ENCODE peak calls at places on chromosomes 11 and 22, in five cellular contexts. D, E, A, K and Y are unnamed samples.

GRCh38 chr11:39374963-39375698 is 2084.3 kb downstream of the LRRC4C start:
- DNase-seq in K (peak; percentile 16), A (no peak), D (no peak), E (no peak), Y (no peak)

GRCh38 chr11:70098936-70099335 is 20.8 kb downstream of the ANO1 start:
- DNase-seq in K (no peak), E (no peak), D (no peak), A (no peak), Y (no peak)

GRCh38 chr11:6389921-6390717 is at the start of gene SMPD1:
- DNase-seq in E (peak; percentile 95), D (peak; percentile 95), K (peak; percentile 91), A (peak; percentile 94), Y (peak; percentile 96)

GRCh38 chr11:59173964-59174663 is 2.2 kb downstream of the DTX4 start:
- DNase-seq in K (peak; percentile 82), A (peak; percentile 92), D (no peak), E (no peak), Y (peak; percentile 80)

GRCh38 chr11:85182437-85183109 is 444.6 kb downstream of the DLG2 start:
- DNase-seq in K (no peak), D (no peak), E (no peak), A (no peak), Y (no peak)

GRCh38 chr11:91158901-91159537 is 936.2 kb upstream of the CHORDC1 start:
- DNase-seq in D (no peak), K (peak; percentile 18), E (no peak), A (no peak), Y (no peak)

GRCh38 chr22:38267086-38267485 is 5.7 kb downstream of the TMEM184B start:
- DNase-seq in A (no peak), E (peak; percentile 47), K (no peak), D (no peak), Y (no peak)

GRCh38 chr11:125062931-125063428 is at the start of gene SLC37A2:
- DNase-seq in D (peak; percentile 67), A (peak; percentile 40), K (peak; percentile 61), E (peak; percentile 70), Y (peak; percentile 75)

GRCh38 chr11:56700242-56700918 is 1.5 kb downstream of the OR9G1 start:
- DNase-seq in D (no peak), K (no peak), A (no peak), E (no peak), Y (no peak)

GRCh38 chr11:125956371-125956770 is 10.5 kb downstream of the VSIG10L2 start:
- DNase-seq in E (peak; percentile 61), K (no peak), A (no peak), D (peak; percentile 75), Y (no peak)

GRCh38 chr11:2388431-2389024 is 11.4 kb downstream of the CD81 start:
- DNase-seq in A (no peak), D (no peak), K (no peak), E (no peak), Y (no peak)

GRCh38 chr11:36793542-36793926 is 195.5 kb upstream of the RAG2 start:
- DNase-seq in D (no peak), E (no peak), K (no peak), A (no peak), Y (no peak)

GRCh38 chr11:65291613-65292012 is 23.1 kb upstream of the CDC42EP2 start:
- DNase-seq in K (no peak), E (no peak), A (no peak), D (no peak), Y (no peak)

GRCh38 chr11:66183581-66184048 is 84.8 kb upstream of the RAB1B start:
- DNase-seq in E (no peak), D (no peak), K (no peak), A (no peak), Y (no peak)

GRCh38 chr22:42931421-42932196 is 74.5 kb upstream of the ARFGAP3 start:
- DNase-seq in K (no peak), D (no peak), A (no peak), E (no peak), Y (no peak)

GRCh38 chr22:41524809-41525449 is 19.3 kb downstream of the POLR3H start:
- DNase-seq in A (peak; percentile 38), K (no peak), E (no peak), D (no peak), Y (no peak)

GRCh38 chr11:119376197-119376847 is 5.2 kb downstream of the USP2 start:
- DNase-seq in K (no peak), A (no peak), D (no peak), E (peak; percentile 62), Y (peak; percentile 85)

GRCh38 chr11:27524155-27524554 is 17.6 kb upstream of the LIN7C start:
- DNase-seq in D (no peak), A (no peak), K (peak; percentile 13), E (no peak), Y (no peak)

GRCh38 chr11:69630009-69630870 is 10.7 kb upstream of the CCND1 start:
- DNase-seq in K (no peak), D (no peak), A (no peak), E (no peak), Y (no peak)

GRCh38 chr11:46916669-46917108 is 1.7 kb downstream of the LRP4 start:
- DNase-seq in E (peak; percentile 70), D (peak; percentile 48), K (peak; percentile 96), A (peak; percentile 62), Y (peak; percentile 60)

GRCh38 chr11:126348806-126349582 is 6.5 kb upstream of the ST3GAL4 start:
- DNase-seq in D (no peak), E (peak; percentile 66), A (no peak), K (no peak), Y (no peak)

GRCh38 chr11:117375960-117376359 is 48.3 kb downstream of the CEP164 start:
- DNase-seq in D (no peak), E (no peak), K (no peak), A (no peak), Y (no peak)

GRCh38 chr22:26800858-26801257 is 143.5 kb downstream of the MIAT start:
- DNase-seq in K (no peak), D (no peak), E (no peak), A (no peak), Y (no peak)

GRCh38 chr11:76799061-76799804 is 16.1 kb downstream of the TSKU start:
- DNase-seq in K (peak; percentile 85), D (peak; percentile 85), A (peak; percentile 88), E (peak; percentile 91), Y (peak; percentile 88)

DNA sequence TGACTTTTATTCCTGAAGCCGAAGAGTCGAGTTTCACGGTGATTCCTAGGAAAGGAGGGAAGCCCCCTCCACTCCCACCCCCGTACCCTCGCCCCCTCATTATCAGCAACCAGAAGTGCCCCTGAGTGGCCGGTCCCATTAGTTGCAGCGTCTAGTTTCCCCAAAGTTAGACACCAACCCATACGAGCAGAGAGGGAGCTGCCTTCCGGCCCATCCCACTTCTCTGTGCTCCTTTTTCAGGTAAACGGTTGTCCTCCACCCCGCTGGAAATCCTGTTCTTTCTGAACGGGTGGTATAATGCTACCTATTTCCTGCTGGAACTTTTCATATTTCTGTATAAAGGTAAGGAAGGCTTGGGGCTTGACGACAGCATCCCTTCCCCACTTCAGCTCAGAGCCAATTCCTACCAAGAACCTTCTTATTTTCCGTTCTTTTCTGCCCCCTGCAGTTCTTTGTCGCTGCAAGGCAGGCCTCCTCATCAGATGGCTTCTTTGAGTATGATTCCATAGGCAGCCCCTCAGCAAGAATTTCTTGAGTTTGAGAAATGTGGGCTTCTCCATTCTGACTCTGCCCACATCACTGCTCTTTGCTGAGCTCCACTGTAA is 706 bp downstream of the TMEM216 start:
- DNase-seq in A (peak; percentile 34), K (peak; percentile 46), E (no peak), D (no peak), Y (no peak)
- TF ChIP-seq CTCF in A (no peak), K (peak; percentile 23), E (no peak), D (no peak), Y (no peak)

GRCh38 chr22:29523761-29524160 is 29.8 kb downstream of the THOC5 start:
- DNase-seq in D (no peak), A (no peak), K (no peak), E (no peak), Y (no peak)

GRCh38 chr22:29528144-29528543 is 25.4 kb downstream of the THOC5 start:
- DNase-seq in K (no peak), D (no peak), E (no peak), A (no peak), Y (no peak)

GRCh38 chr22:29521526-29521925 is 32.0 kb downstream of the THOC5 start:
- DNase-seq in D (no peak), E (no peak), A (no peak), K (no peak), Y (no peak)

GRCh38 chr22:29520851-29521250 is 32.7 kb downstream of the THOC5 start:
- DNase-seq in D (no peak), E (no peak), K (no peak), A (no peak), Y (no peak)

DNA sequence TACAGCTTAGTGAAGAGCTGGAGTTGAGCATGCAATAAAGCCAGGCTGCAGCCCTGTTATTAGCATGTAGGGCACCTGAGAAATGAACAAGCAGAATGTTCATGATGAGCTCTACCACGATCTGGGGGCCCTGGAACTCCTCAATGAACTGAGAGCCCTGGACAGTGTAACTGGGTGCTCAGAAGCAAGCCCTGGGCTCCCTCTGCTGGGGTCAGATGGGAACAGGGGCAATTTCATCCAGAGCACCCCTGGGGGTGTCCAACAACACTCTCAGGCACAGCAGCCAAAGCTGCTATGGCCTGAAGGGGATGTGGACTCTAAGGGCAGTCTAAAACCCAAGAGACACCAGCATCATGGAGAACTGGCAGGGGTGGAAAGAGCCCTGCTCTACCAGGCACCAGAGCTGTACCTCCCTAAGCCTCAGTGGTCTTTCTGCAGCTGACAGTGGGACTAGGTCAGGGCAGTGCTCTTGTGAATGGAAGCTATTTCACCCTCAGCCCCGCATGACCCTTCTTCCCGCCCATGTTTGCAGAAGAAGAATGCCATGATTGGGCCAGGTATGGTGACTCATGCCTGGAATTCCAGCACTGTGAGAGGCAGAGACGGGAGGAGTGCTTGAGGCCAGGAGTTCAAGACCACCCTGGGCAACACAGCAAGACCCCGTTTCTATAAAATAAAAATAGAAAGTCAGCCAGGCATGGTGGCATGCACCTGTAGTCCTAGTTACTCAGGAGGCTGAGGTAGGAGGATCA is 28.9 kb downstream of the THOC5 start:
- DNase-seq in A (peak; percentile 26), E (peak; percentile 26), D (no peak), K (peak; percentile 12), Y (peak; percentile 34)
- TF ChIP-seq CTCF in A (peak; percentile 51), E (peak; percentile 60), D (peak; percentile 11), K (no peak), Y (peak; percentile 44)

GRCh38 chr22:45867118-45867905 is 109.7 kb downstream of the WNT7B start:
- DNase-seq in K (no peak), D (no peak), E (no peak), A (peak; percentile 16), Y (no peak)
- TF ChIP-seq CTCF in K (peak; percentile 35), D (no peak), E (peak; percentile 46), A (no peak), Y (peak; percentile 8)

DNA sequence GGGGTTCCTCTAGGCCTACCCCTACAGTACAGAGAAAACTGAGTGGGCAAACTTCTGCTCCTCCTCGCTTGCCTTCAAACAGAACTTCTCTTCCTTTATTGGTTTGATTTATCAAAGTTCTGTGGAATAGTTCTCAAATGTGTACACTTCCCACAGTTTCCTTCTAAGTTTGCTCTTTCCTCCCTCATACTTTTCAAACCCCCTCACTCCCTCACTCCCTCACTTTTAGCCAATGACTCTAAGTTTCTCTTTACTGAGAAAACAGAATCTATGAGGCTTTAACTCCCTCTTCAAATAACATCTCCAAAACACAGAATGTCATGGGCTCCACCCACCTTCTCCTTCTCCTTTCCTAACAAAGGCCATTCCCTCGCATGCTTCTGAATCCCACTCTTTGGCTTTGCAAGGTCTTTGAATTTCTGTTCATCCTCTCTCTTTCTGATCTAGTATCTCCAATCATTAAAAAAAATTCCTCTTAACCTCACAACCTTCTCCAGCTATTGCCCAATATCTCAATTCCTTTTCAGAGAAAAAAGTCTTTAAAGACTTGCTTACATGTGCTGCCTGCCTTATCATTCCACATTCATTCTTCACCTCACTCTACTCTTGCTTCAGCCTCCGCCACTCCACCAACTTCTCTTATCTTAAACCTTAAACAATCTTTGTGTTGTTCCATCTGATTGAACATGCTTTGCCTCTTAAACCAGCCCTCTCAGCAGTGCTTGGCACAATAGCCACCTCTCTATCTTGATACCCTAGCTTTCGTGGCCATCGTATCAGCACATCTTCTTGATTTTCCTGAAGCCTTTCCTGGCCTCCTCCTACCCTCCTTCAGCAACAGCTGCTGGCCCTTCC is 57.2 kb downstream of the DDI1 start:
- DNase-seq in K (no peak), D (no peak), A (no peak), E (no peak), Y (no peak)
- TF ChIP-seq CTCF in K (no peak), D (no peak), A (no peak), E (no peak), Y (no peak)